ENCODE peak calls at places on chromosomes 6 and 20, in nine cellular contexts. Z, F, X, M, N, S, H, B and Y are unnamed samples.

GRCh38 chr6:109008537-109008950 is 86.1 kb downstream of the SESN1 start:
- DNase-seq in Z (peak; percentile 5), F (no peak), X (no peak), M (no peak), N (no peak), S (no peak), H (no peak), B (no peak), Y (no peak)

GRCh38 chr6:146856296-146856695 is 257.5 kb downstream of the ADGB start:
- DNase-seq in Z (no peak), F (no peak), X (no peak), M (no peak), N (no peak), S (no peak), H (no peak), B (no peak), Y (no peak)

GRCh38 chr20:16391003-16391402 is 182.2 kb downstream of the KIF16B start:
- DNase-seq in Z (no peak), F (no peak), X (no peak), M (no peak), N (no peak), S (no peak), H (no peak), B (no peak), Y (no peak)

GRCh38 chr20:59945731-59946130 is 5.5 kb downstream of the FAM217B start:
- DNase-seq in Z (no peak), F (no peak), X (no peak), M (no peak), N (no peak), S (no peak), H (no peak), B (no peak), Y (no peak)

GRCh38 chr20:34970193-34971037 is 14.7 kb downstream of the MYH7B start:
- DNase-seq in Z (no peak), F (no peak), X (no peak), M (no peak), N (no peak), S (no peak), H (no peak), B (no peak), Y (no peak)

GRCh38 chr6:83086751-83087150 is 19.3 kb downstream of the DOP1A start:
- DNase-seq in Z (no peak), F (no peak), X (no peak), M (no peak), N (no peak), S (no peak), H (no peak), B (no peak), Y (no peak)

GRCh38 chr20:50916257-50916656 is 15.0 kb downstream of the ADNP start:
- DNase-seq in Z (no peak), F (no peak), X (peak; percentile 66), M (no peak), N (no peak), S (peak; percentile 51), H (no peak), B (no peak), Y (peak; percentile 92)

GRCh38 chr6:27370391-27370790 is 18.2 kb upstream of the ZNF391 start:
- DNase-seq in Z (no peak), F (no peak), X (no peak), M (no peak), N (no peak), S (no peak), H (no peak), B (no peak), Y (no peak)

GRCh38 chr6:3748726-3749389 is 2.7 kb downstream of the PXDC1 start:
- DNase-seq in Z (no peak), F (no peak), X (no peak), M (no peak), N (no peak), S (no peak), H (no peak), B (no peak), Y (no peak)

GRCh38 chr6:3750324-3751018 is 1.0 kb downstream of the PXDC1 start:
- DNase-seq in Z (no peak), F (peak; percentile 96), X (peak; percentile 71), M (peak; percentile 90), N (peak; percentile 64), S (peak; percentile 70), H (peak; percentile 89), B (peak; percentile 87), Y (peak; percentile 46)

GRCh38 chr6:3751019-3751729 is at the start of gene PXDC1:
- DNase-seq in Z (no peak), F (no peak), X (peak; percentile 25), M (no peak), N (no peak), S (peak; percentile 28), H (no peak), B (peak; percentile 62), Y (no peak)

GRCh38 chr6:3749390-3749978 is 2.0 kb downstream of the PXDC1 start:
- DNase-seq in Z (no peak), F (no peak), X (peak; percentile 46), M (no peak), N (no peak), S (peak; percentile 46), H (no peak), B (peak; percentile 79), Y (peak; percentile 58)

DNA sequence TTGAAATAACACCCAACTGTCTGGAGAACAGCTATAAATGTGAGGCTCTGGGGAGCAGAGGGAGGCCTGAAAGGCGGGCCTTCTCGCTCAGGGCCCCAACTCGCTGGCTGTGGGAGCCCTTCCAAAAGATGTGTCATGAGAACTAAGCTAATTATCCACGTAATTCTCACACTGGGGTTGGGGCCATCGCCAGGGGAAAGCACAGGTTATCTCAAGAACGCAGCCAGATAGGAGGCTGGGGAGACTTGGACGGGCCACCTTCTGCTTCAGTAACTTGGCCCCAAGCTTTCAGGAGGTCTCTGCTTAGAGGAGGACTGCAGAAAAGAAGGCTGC is 1.6 kb downstream of the PXDC1 start:
- DNase-seq in Z (no peak), F (no peak), X (peak; percentile 81), M (peak; percentile 78), N (no peak), S (peak; percentile 79), H (peak; percentile 68), B (peak; percentile 54), Y (peak; percentile 84)
- H3K4me3 ChIP-seq in Z (peak overlapping the region; percentile 58), F (peak overlapping the region; percentile 59), X (peak overlapping the region; percentile 94), M (peak overlapping the region; percentile 80), N (peak overlapping the region; percentile 69), S (peak overlapping the region; percentile 89), H (peak overlapping the region; percentile 86), B (no peak overlapping the region), Y (peak overlapping the region; percentile 88)

DNA sequence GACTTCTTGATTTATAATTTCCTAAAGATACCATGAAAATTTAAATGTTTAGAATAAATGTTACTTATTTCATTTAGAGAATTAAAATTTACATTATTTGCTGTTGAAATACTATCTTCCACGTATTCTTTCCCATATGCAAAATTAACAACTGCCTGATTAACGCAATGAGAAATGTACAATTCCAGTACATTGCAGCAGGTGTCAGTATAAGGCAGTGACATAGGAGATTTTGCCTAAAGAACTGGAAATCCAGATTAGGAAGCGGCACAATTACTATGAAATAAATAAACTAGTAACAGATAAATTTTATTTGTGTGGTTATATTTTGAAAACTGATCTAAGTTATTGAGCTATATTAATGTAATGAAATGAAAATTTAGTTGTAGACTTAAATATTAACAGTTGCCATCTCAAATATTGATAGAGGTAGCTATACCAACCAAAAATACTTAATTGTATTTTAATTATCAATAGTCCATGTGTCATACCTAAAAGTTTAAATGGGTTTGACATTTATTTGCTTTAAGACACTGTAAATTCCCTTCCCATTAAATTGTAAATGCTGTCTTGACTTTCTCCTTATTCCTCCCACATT is 300.2 kb downstream of the UTRN start:
- DNase-seq in Z (peak; percentile 8), F (no peak), X (peak; percentile 25), M (no peak), N (peak; percentile 14), S (peak; percentile 59), H (no peak), B (no peak), Y (peak; percentile 53)
- TF ChIP-seq CTCF in Z (peak; percentile 45), F (peak; percentile 73), X (peak; percentile 82), M (peak; percentile 56), N (peak; percentile 79), S (peak; percentile 42), H (peak; percentile 76), B (peak; percentile 52), Y (peak; percentile 40)

DNA sequence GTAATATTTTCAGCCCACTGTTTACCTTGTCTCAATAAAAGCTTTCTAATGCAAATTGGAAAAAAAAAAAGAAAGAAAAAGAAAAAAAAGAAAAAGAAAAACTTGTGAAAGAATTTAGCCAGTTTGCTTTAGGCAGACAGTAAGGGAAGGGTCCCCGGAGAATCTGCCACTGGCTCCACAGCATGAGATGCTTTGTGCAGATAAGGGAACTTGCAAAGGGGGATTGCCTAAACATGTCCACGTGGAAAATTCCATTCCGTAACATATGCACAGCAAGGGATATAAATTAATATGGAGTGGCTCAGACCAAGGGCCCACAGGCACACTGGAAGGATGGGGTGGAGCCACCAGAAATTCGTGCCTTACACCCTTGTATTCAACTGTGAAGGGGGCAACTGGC is 45.5 kb downstream of the MKKS start:
- DNase-seq in Z (no peak), F (no peak), X (no peak), M (no peak), N (no peak), S (no peak), H (no peak), B (no peak), Y (no peak)
- H3K36me3 ChIP-seq in Z (no peaks in the 10 kb centered on the region), F (no peaks in the 10 kb centered on the region), X (no peaks in the 10 kb centered on the region), M (no peaks in the 10 kb centered on the region), N (no peaks in the 10 kb centered on the region), S (no peaks in the 10 kb centered on the region), H (no peaks in the 10 kb centered on the region), B (no peaks in the 10 kb centered on the region), Y (no peaks in the 10 kb centered on the region)

GRCh38 chr6:87334683-87335082 is 5.6 kb upstream of the GJB7 start:
- DNase-seq in Z (no peak), F (no peak), X (no peak), M (no peak), N (no peak), S (no peak), H (no peak), B (no peak), Y (no peak)

GRCh38 chr6:87336367-87336766 is 7.3 kb upstream of the GJB7 start:
- DNase-seq in Z (no peak), F (no peak), X (no peak), M (no peak), N (no peak), S (no peak), H (no peak), B (no peak), Y (peak; percentile 8)

GRCh38 chr6:87333591-87334181 is 4.6 kb upstream of the GJB7 start:
- DNase-seq in Z (no peak), F (no peak), X (peak; percentile 6), M (peak; percentile 42), N (no peak), S (no peak), H (no peak), B (no peak), Y (peak; percentile 40)

GRCh38 chr6:87330961-87331360 is 1.9 kb upstream of the GJB7 start:
- DNase-seq in Z (no peak), F (no peak), X (no peak), M (no peak), N (no peak), S (no peak), H (no peak), B (no peak), Y (no peak)

DNA sequence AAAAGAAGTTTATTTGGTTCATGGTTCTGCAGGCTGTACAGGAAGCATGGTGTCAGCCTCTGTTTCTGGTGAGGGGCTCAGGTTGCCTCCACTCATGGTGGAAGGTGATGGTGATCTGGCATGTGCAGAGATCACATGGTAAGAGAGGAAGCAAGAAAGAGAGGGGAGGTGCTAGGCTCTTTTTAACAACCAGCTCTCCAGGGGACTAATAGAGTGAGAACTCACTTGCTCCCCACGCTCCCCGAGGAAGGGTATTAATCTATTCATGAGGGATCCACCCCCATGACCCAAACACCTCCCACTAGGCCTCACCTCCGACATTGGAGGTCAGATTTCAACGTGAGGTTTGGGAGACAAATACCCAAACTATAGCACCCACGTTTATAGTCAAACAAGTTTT is 4.0 kb upstream of the GJB7 start:
- DNase-seq in Z (no peak), F (no peak), X (no peak), M (no peak), N (no peak), S (no peak), H (no peak), B (no peak), Y (no peak)
- H3K4me3 ChIP-seq in Z (no peak overlapping the region), F (no peak overlapping the region), X (no peak overlapping the region), M (no peak overlapping the region), N (no peak overlapping the region), S (no peak overlapping the region), H (no peak overlapping the region), B (no peak overlapping the region), Y (no peak overlapping the region)